ENCODE peak calls at places on chromosomes 1 and 21, in five cellular contexts. One of them, this sample, is unnamed.

GRCh38 chr1:87834941-87835340 is 506.3 kb downstream of the LMO4 start:
- DNase-seq in stomach: no peak
- DNase-seq in brain microvascular endothelial cell: no peak
- DNase-seq in pancreas: no peak
- DNase-seq in astrocyte: no peak
- DNase-seq in this sample: no peak

GRCh38 chr1:111538343-111539035 is 35.1 kb upstream of the ADORA3 start:
- DNase-seq in stomach: no peak
- DNase-seq in brain microvascular endothelial cell: peak; percentile 46
- DNase-seq in pancreas: no peak
- DNase-seq in astrocyte: peak; percentile 63
- DNase-seq in this sample: no peak

GRCh38 chr1:81299892-81300291 is 500.8 kb upstream of the ADGRL2 start:
- DNase-seq in stomach: no peak
- DNase-seq in brain microvascular endothelial cell: no peak
- DNase-seq in pancreas: no peak
- DNase-seq in astrocyte: no peak
- DNase-seq in this sample: no peak

GRCh38 chr1:227950735-227951224 is 3.0 kb upstream of the WNT9A start:
- DNase-seq in stomach: no peak
- DNase-seq in brain microvascular endothelial cell: no peak
- DNase-seq in pancreas: peak; percentile 4
- DNase-seq in astrocyte: no peak
- DNase-seq in this sample: no peak

GRCh38 chr1:199489594-199489993 is 537.9 kb upstream of the NR5A2 start:
- DNase-seq in stomach: no peak
- DNase-seq in brain microvascular endothelial cell: no peak
- DNase-seq in pancreas: no peak
- DNase-seq in astrocyte: no peak
- DNase-seq in this sample: no peak

GRCh38 chr1:222910699-222911098 is 95.9 kb downstream of the DISP1 start:
- DNase-seq in stomach: no peak
- DNase-seq in brain microvascular endothelial cell: peak; percentile 36
- DNase-seq in pancreas: no peak
- DNase-seq in astrocyte: peak; percentile 71
- DNase-seq in this sample: no peak

GRCh38 chr1:197910120-197911110 is 6.8 kb upstream of the LHX9 start:
- DNase-seq in stomach: no peak
- DNase-seq in brain microvascular endothelial cell: no peak
- DNase-seq in pancreas: no peak
- DNase-seq in astrocyte: no peak
- DNase-seq in this sample: no peak

GRCh38 chr1:27135920-27136551 is 18.9 kb downstream of the SLC9A1 start:
- DNase-seq in stomach: peak; percentile 58
- DNase-seq in brain microvascular endothelial cell: no peak
- DNase-seq in pancreas: no peak
- DNase-seq in astrocyte: no peak
- DNase-seq in this sample: no peak

GRCh38 chr1:24659993-24660665 is 17.0 kb downstream of the SRRM1 start:
- DNase-seq in stomach: no peak
- DNase-seq in brain microvascular endothelial cell: no peak
- DNase-seq in pancreas: no peak
- DNase-seq in astrocyte: no peak
- DNase-seq in this sample: no peak

GRCh38 chr1:151508721-151509292 is 2.4 kb upstream of the CGN start:
- DNase-seq in stomach: peak; percentile 58
- DNase-seq in brain microvascular endothelial cell: no peak
- DNase-seq in pancreas: no peak
- DNase-seq in astrocyte: no peak
- DNase-seq in this sample: no peak

GRCh38 chr1:167439301-167439988 is 78.9 kb downstream of the CD247 start:
- DNase-seq in stomach: no peak
- DNase-seq in brain microvascular endothelial cell: peak; percentile 27
- DNase-seq in pancreas: no peak
- DNase-seq in astrocyte: peak; percentile 23
- DNase-seq in this sample: no peak

GRCh38 chr1:221892301-221892830 is 150.5 kb upstream of the DUSP10 start:
- DNase-seq in stomach: no peak
- DNase-seq in brain microvascular endothelial cell: no peak
- DNase-seq in pancreas: no peak
- DNase-seq in astrocyte: no peak
- DNase-seq in this sample: no peak

GRCh38 chr1:196148367-196148970 is 459.8 kb downstream of the KCNT2 start:
- DNase-seq in stomach: no peak
- DNase-seq in brain microvascular endothelial cell: no peak
- DNase-seq in pancreas: no peak
- DNase-seq in astrocyte: peak; percentile 6
- DNase-seq in this sample: no peak

GRCh38 chr1:246805135-246805716 is 81.0 kb downstream of the SCCPDH start:
- DNase-seq in stomach: no peak
- DNase-seq in brain microvascular endothelial cell: no peak
- DNase-seq in pancreas: no peak
- DNase-seq in astrocyte: no peak
- DNase-seq in this sample: no peak

GRCh38 chr1:31203215-31203614 is 36.5 kb downstream of the NKAIN1 start:
- DNase-seq in stomach: no peak
- DNase-seq in brain microvascular endothelial cell: no peak
- DNase-seq in pancreas: no peak
- DNase-seq in astrocyte: peak; percentile 48
- DNase-seq in this sample: no peak

GRCh38 chr1:246784621-246785535 is 60.7 kb downstream of the SCCPDH start:
- DNase-seq in stomach: no peak
- DNase-seq in brain microvascular endothelial cell: peak; percentile 65
- DNase-seq in pancreas: no peak
- DNase-seq in astrocyte: peak; percentile 6
- DNase-seq in this sample: no peak

GRCh38 chr1:109482796-109483638 is 688 bp upstream of the ATXN7L2 start:
- DNase-seq in stomach: no peak
- DNase-seq in brain microvascular endothelial cell: no peak
- DNase-seq in pancreas: peak; percentile 54
- DNase-seq in astrocyte: no peak
- DNase-seq in this sample: no peak

GRCh38 chr1:147334292-147334691 is 91.8 kb downstream of the CHD1L start:
- DNase-seq in stomach: no peak
- DNase-seq in brain microvascular endothelial cell: no peak
- DNase-seq in pancreas: no peak
- DNase-seq in astrocyte: no peak
- DNase-seq in this sample: no peak

GRCh38 chr1:94986783-94987182 is 59.9 kb upstream of the CNN3 start:
- DNase-seq in stomach: no peak
- DNase-seq in brain microvascular endothelial cell: peak; percentile 49
- DNase-seq in pancreas: no peak
- DNase-seq in astrocyte: peak; percentile 74
- DNase-seq in this sample: no peak

GRCh38 chr1:240691521-240692338 is 79.8 kb upstream of the GREM2 start:
- DNase-seq in stomach: peak; percentile 36
- DNase-seq in brain microvascular endothelial cell: peak; percentile 24
- DNase-seq in pancreas: peak; percentile 15
- DNase-seq in astrocyte: peak; percentile 36
- DNase-seq in this sample: no peak

GRCh38 chr1:220926146-220926545 is 46.9 kb downstream of the HLX start:
- DNase-seq in stomach: no peak
- DNase-seq in brain microvascular endothelial cell: no peak
- DNase-seq in pancreas: no peak
- DNase-seq in astrocyte: peak; percentile 2
- DNase-seq in this sample: no peak

GRCh38 chr21:45377866-45378257 is 27.1 kb upstream of the COL18A1 start:
- DNase-seq in stomach: no peak
- DNase-seq in brain microvascular endothelial cell: no peak
- DNase-seq in pancreas: no peak
- DNase-seq in astrocyte: no peak
- DNase-seq in this sample: no peak

GRCh38 chr1:184860985-184861754 is 106.5 kb upstream of the EDEM3 start:
- DNase-seq in stomach: peak; percentile 59
- DNase-seq in brain microvascular endothelial cell: no peak
- DNase-seq in pancreas: peak; percentile 72
- DNase-seq in astrocyte: no peak
- DNase-seq in this sample: no peak

GRCh38 chr1:15039017-15039648 is 114.4 kb upstream of the TMEM51 start:
- DNase-seq in stomach: no peak
- DNase-seq in brain microvascular endothelial cell: no peak
- DNase-seq in pancreas: no peak
- DNase-seq in astrocyte: no peak
- DNase-seq in this sample: no peak

GRCh38 chr1:168064216-168064615 is 72.5 kb downstream of the GPR161 start:
- DNase-seq in stomach: no peak
- DNase-seq in brain microvascular endothelial cell: no peak
- DNase-seq in pancreas: no peak
- DNase-seq in astrocyte: no peak
- DNase-seq in this sample: no peak

GRCh38 chr1:59046730-59047157 is 250.2 kb upstream of the FGGY start:
- DNase-seq in stomach: peak; percentile 36
- DNase-seq in brain microvascular endothelial cell: no peak
- DNase-seq in pancreas: no peak
- DNase-seq in astrocyte: no peak
- DNase-seq in this sample: peak; percentile 24
- H3K27ac ChIP-seq in stomach: peak overlapping the region; percentile 72
- H3K27ac ChIP-seq in brain microvascular endothelial cell: no peak overlapping the region
- H3K27ac ChIP-seq in pancreas: no peak overlapping the region
- H3K27ac ChIP-seq in astrocyte: no peak overlapping the region
- H3K27ac ChIP-seq in this sample: no peak overlapping the region

DNA sequence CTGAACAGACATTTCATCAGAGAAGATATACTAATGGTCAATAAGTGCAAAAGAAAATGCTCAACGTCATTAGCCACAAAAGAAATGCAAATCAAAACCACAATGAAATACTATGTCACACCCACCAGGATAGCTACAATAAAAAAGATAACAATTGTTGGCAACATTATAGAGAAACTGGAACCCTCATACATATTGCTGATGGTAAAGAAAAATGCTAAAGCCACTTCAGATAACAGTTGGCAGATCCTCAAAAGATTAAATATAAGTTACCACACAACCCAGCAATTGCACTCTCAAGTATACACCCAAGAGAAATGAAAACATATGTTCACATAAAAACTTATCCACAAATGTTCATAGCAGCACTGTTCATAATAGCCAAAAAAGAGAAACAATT is 20.8 kb downstream of the TRIM33 start:
- DNase-seq in stomach: no peak
- DNase-seq in brain microvascular endothelial cell: no peak
- DNase-seq in pancreas: no peak
- DNase-seq in astrocyte: peak; percentile 60
- DNase-seq in this sample: no peak
- H3K27ac ChIP-seq in stomach: no peak overlapping the region
- H3K27ac ChIP-seq in brain microvascular endothelial cell: no peak overlapping the region
- H3K27ac ChIP-seq in pancreas: no peak overlapping the region
- H3K27ac ChIP-seq in astrocyte: no peak overlapping the region
- H3K27ac ChIP-seq in this sample: no peak overlapping the region

DNA sequence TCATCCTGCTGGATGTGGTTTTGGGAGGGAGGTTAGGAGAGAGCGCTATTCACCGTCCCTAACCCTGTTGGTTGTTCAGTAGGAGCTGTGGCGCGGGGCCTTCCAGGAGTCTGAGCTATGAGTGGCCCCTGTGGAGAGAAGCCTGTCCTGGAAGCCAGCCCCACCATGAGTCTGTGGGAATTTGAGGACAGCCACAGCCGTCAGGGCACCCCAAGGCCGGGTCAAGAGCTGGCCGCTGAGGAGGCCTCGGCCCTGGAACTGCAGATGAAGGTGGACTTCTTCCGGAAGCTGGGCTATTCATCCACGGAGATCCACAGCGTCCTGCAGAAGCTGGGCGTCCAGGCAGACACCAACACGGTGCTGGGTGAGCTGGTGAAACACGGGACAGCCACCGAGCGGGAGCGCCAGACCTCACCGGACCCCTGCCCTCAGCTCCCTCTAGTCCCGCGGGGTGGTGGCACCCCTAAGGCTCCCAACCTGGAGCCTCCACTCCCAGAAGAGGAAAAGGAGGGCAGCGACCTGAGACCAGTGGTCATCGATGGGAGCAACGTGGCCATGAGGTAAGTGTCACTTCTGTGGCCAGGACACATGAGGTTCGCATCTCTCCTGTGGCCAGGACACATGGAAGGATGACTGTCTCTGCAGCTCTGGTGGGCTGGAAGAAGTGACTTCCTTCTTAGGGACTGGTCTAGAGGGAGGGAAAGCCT is 1.2 kb downstream of the ZC3H12A start:
- DNase-seq in stomach: no peak
- DNase-seq in brain microvascular endothelial cell: no peak
- DNase-seq in pancreas: peak; percentile 32
- DNase-seq in astrocyte: peak; percentile 25
- DNase-seq in this sample: no peak
- H3K27ac ChIP-seq in stomach: peak overlapping the region; percentile 97
- H3K27ac ChIP-seq in brain microvascular endothelial cell: peak overlapping the region; percentile 93
- H3K27ac ChIP-seq in pancreas: peak overlapping the region; percentile 97
- H3K27ac ChIP-seq in astrocyte: peak overlapping the region; percentile 96
- H3K27ac ChIP-seq in this sample: peak overlapping the region; percentile 94

DNA sequence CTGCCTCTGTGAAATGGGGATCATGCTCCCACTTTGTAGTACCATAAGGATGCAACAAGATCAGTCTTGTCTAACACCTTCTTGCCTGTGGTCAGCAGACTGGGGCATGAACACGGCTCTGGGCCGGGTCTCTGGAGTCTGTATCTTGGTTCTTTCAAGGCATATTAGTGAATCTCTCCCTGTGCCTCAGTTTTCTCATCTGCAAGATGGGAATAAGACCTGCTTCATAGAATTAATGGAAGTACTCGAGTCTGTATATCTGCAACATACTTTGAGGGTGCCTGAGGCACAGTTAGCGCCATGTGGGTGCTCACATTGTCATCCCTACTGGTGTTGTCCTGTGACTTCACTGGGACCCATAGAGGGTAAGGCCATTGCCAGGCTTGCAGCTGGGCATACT is 84.6 kb downstream of the IGSF21 start:
- DNase-seq in stomach: no peak
- DNase-seq in brain microvascular endothelial cell: no peak
- DNase-seq in pancreas: no peak
- DNase-seq in astrocyte: no peak
- DNase-seq in this sample: no peak
- H3K27ac ChIP-seq in stomach: no peak overlapping the region
- H3K27ac ChIP-seq in brain microvascular endothelial cell: no peak overlapping the region
- H3K27ac ChIP-seq in pancreas: no peak overlapping the region
- H3K27ac ChIP-seq in astrocyte: no peak overlapping the region
- H3K27ac ChIP-seq in this sample: no peak overlapping the region